ENCODE peak calls at places on chromosomes 3 and 15, in four cellular contexts. S, V, Y and W are unnamed samples. For H3K27me3, the result is how much of the 10 kb centered on the place peaks cover.

GRCh38 chr15:57758556-57758955 is 52.0 kb downstream of the POLR2M start:
- DNase-seq in S (no peak), Y (no peak), V (no peak), W (no peak)

GRCh38 chr15:40291088-40291574 is 8.3 kb upstream of the ANKRD63 start:
- DNase-seq in Y (no peak), S (no peak), V (no peak), W (no peak)

GRCh38 chr3:53796161-53796560 is 50.1 kb downstream of the CHDH start:
- DNase-seq in V (no peak), S (no peak), Y (no peak), W (no peak)

GRCh38 chr3:14448756-14449728 is 46.6 kb downstream of the SLC6A6 start:
- DNase-seq in V (no peak), S (no peak), Y (no peak), W (no peak)

GRCh38 chr15:62449638-62450037 is 284.6 kb upstream of the C2CD4B start:
- DNase-seq in S (no peak), V (no peak), Y (no peak), W (no peak)

GRCh38 chr15:64911317-64912186 is at the start of gene ANKDD1A:
- DNase-seq in Y (peak), V (no peak), S (no peak), W (peak)

GRCh38 chr15:35784745-35785144 is 238.8 kb upstream of the DPH6 start:
- DNase-seq in V (no peak), Y (no peak), S (no peak), W (no peak)

GRCh38 chr3:112464264-112464663 is 35.0 kb downstream of the BTLA start:
- DNase-seq in S (no peak), Y (no peak), V (no peak), W (no peak)

GRCh38 chr15:92733090-92733933 is 77.7 kb upstream of the FAM174B start:
- DNase-seq in Y (no peak), V (peak), S (no peak), W (no peak)
- H3K27ac ChIP-seq in Y (peak), V (no peak), S (no peak), W (no peak)

DNA sequence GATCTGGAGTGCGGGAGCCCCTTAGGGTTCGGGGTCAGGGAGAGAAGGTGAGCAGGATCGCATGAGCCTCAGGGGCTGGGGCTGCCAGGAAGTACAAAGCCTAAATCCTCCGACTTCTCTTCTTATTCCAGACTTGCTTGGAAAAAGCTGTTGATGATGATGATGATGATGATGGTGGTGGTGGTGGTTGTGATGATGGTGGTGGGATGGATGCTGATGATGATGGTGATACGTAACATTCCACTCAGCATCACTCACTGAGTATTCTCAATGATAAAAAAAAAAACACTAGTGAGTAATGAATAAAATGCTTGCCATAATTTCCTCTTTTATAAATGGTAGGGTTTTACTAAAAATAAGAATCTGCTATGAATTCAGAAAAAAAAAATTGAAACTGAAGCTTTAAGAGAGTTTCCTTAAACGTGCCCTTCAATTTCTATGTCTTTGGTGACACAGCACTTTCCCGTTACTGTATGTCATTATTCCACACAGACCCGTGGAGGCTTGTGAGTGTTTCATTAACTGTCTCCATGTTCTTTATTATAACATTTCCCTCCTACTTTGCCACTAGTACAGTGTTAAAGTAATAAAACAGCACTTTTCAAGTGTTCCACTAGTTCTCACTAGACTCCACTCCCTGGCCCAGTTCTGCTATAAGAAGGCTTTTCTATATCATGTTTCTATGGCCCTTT is 5.4 kb upstream of the ACAN start:
- DNase-seq in V (no peak), Y (no peak), S (no peak), W (no peak)
- H3K27me3 ChIP-seq in V (under half), Y (half or more), S (under half), W (under half)

GRCh38 chr15:78167227-78167888 is 18.2 kb downstream of the IDH3A start:
- DNase-seq in V (no peak), Y (no peak), S (no peak), W (peak)

GRCh38 chr15:78171864-78172472 is 22.8 kb downstream of the IDH3A start:
- DNase-seq in S (no peak), V (no peak), Y (no peak), W (no peak)

GRCh38 chr15:78170848-78171773 is 21.9 kb downstream of the IDH3A start:
- DNase-seq in S (no peak), Y (no peak), V (no peak), W (no peak)

GRCh38 chr15:78164010-78164409 is 14.8 kb downstream of the IDH3A start:
- DNase-seq in S (no peak), V (no peak), Y (no peak), W (no peak)

GRCh38 chr15:78168591-78168990 is 19.4 kb downstream of the IDH3A start:
- DNase-seq in V (no peak), Y (no peak), S (no peak), W (no peak)
- H3K27ac ChIP-seq in V (no peak), Y (no peak), S (no peak), W (no peak)

GRCh38 chr3:137998643-137999042 is 11.3 kb upstream of the CLDN18 start:
- DNase-seq in V (no peak), Y (no peak), S (no peak), W (no peak)
- H3K27me3 ChIP-seq in V (under half), Y (under half), S (under half), W (under half)

DNA sequence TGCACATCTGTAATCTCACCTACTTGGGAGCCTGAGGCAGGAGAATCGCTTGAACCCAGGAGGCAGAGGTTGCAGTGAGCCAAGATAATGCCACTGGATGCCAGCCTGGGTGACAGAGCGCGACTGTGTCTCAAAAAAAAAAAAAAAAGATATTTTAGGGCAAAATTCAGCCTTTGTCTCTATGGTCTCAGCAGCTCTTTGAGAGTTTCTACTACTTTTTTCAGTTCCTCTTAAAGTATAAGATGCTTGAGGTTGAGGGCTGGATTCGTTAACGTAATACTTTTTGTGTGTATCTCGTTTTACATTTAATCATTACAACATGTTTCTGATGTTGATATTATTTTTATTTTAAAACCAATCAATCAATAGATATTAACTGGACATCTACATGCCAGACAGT is 381.2 kb upstream of the TBL1XR1 start:
- DNase-seq in Y (no peak), S (no peak), V (no peak), W (no peak)
- H3K27ac ChIP-seq in Y (no peak), S (no peak), V (no peak), W (no peak)

GRCh38 chr3:72295276-72295973 is 510.5 kb upstream of the PROK2 start:
- DNase-seq in Y (no peak), V (no peak), S (no peak), W (no peak)

GRCh38 chr3:72287941-72288340 is 503.0 kb upstream of the PROK2 start:
- DNase-seq in Y (peak), V (no peak), S (no peak), W (no peak)

GRCh38 chr3:72288955-72289707 is 504.2 kb upstream of the PROK2 start:
- DNase-seq in S (no peak), V (no peak), Y (peak), W (no peak)

GRCh38 chr3:72289708-72290104 is 504.8 kb upstream of the PROK2 start:
- DNase-seq in Y (no peak), V (no peak), S (no peak), W (no peak)

GRCh38 chr3:72290859-72291641 is 506.1 kb upstream of the PROK2 start:
- DNase-seq in S (no peak), V (no peak), Y (no peak), W (no peak)
- H3K27me3 ChIP-seq in S (under half), V (under half), Y (under half), W (under half)

DNA sequence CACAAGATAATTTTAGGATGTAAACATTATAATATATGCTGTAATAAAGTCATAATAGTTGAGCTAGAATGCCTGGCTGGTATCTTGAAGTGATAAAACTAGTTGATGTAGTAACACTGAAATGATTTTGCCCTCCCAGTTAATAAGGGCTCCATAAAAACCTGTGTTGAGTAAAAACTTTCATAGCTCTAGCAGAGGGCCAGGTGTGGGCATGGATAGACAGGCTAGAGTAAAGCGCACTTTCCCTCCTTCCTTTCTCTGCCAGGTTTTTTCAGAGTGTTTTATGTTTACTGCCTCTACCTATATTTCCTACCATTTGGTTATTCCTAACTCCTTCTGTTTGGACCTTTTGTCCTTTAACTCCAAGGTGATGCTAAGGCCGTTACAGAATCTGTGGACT is 25.3 kb downstream of the CHD2 start:
- DNase-seq in S (no peak), Y (no peak), V (no peak), W (no peak)
- H3K27ac ChIP-seq in S (no peak), Y (peak), V (no peak), W (no peak)

GRCh38 chr3:40229963-40230362 is 79.5 kb upstream of the EIF1B start:
- DNase-seq in V (peak), Y (no peak), S (no peak), W (no peak)
- H3K27me3 ChIP-seq in V (under half), Y (under half), S (under half), W (under half)